ENCODE peak calls at places on chromosomes 13 and 19, in nine cellular contexts. H, C, E, J, T, U, M, V and Q are unnamed samples.

GRCh38 chr19:18322318-18322758 is 538 bp downstream of the LSM4 start:
- DNase-seq in H (no peak), C (no peak), E (no peak), J (peak), T (no peak), U (peak), M (no peak), V (peak), Q (no peak)

GRCh38 chr13:108962652-108963051 is 333.2 kb downstream of the MYO16 start:
- DNase-seq in H (no peak), C (no peak), E (no peak), J (no peak), T (no peak), U (no peak), M (no peak), V (no peak), Q (no peak)

GRCh38 chr19:9323919-9324583 is at the start of gene ZNF559:
- DNase-seq in H (peak), C (peak), E (peak), J (peak), T (peak), U (peak), M (peak), V (peak), Q (peak)

GRCh38 chr13:42968906-42969305 is 23.1 kb downstream of the EPSTI1 start:
- DNase-seq in H (no peak), C (no peak), E (no peak), J (peak), T (peak), U (no peak), M (no peak), V (no peak), Q (no peak)

GRCh38 chr13:73608731-73609485 is 525.3 kb downstream of the KLF12 start:
- DNase-seq in H (no peak), C (no peak), E (no peak), J (no peak), T (no peak), U (no peak), M (no peak), V (no peak), Q (no peak)

GRCh38 chr13:28179974-28180373 is 41.6 kb downstream of the PAN3 start:
- DNase-seq in H (no peak), C (no peak), E (no peak), J (no peak), T (no peak), U (no peak), M (no peak), V (no peak), Q (no peak)

GRCh38 chr19:35959040-35959967 is 23.1 kb downstream of the LRFN3 start:
- DNase-seq in H (peak), C (no peak), E (peak), J (no peak), T (peak), U (no peak), M (no peak), V (no peak), Q (no peak)

GRCh38 chr19:883661-884211 is 9.3 kb downstream of the MED16 start:
- DNase-seq in H (no peak), C (peak), E (no peak), J (peak), T (no peak), U (no peak), M (no peak), V (no peak), Q (no peak)

GRCh38 chr19:19732579-19733501 is at the start of gene ZNF14:
- DNase-seq in H (peak), C (peak), E (peak), J (peak), T (peak), U (peak), M (peak), V (peak), Q (peak)
- TF ChIP-seq CTCF in H (peak), C (no peak), E (no peak), J (peak), T (peak), U (no peak), M (no peak), V (no peak), Q (peak)

DNA sequence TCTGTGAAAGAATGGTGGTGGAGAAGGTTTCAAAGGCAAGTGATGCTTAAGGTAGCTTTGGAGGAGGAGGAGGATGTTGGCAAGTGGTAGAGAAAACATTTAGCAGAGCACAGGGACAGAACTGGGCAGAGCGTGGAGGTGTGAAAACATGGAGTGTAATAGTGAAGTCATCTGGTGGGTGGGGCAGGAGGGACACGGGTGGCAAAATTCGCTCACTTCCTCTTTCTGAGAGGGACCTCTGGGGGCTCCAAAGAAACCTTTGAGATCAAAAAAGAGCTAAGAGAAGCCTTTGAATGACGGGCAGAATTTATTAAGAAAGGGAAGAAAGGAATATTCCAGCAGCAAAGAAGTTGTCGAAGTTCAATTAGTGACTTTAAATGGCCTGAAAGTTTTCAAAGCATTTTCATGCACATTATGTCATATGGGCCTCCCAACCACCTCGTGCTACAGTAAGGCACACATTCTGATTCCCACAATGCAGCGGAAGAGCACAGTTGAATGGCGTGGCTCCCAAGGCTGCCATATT is 82.8 kb downstream of the STARD13 start:
- DNase-seq in H (no peak), C (no peak), E (no peak), J (no peak), T (no peak), U (no peak), M (no peak), V (no peak), Q (no peak)
- H3K4me3 ChIP-seq in H (no peak), C (no peak), E (no peak), J (no peak), T (no peak), U (no peak), M (no peak), V (no peak), Q (no peak)

GRCh38 chr13:101346161-101346560 is 70.1 kb downstream of the NALCN start:
- DNase-seq in H (no peak), C (no peak), E (no peak), J (no peak), T (no peak), U (no peak), M (no peak), V (no peak), Q (no peak)
- TF ChIP-seq CTCF in H (no peak), C (no peak), E (no peak), J (no peak), T (no peak), U (no peak), M (no peak), V (no peak), Q (no peak)

DNA sequence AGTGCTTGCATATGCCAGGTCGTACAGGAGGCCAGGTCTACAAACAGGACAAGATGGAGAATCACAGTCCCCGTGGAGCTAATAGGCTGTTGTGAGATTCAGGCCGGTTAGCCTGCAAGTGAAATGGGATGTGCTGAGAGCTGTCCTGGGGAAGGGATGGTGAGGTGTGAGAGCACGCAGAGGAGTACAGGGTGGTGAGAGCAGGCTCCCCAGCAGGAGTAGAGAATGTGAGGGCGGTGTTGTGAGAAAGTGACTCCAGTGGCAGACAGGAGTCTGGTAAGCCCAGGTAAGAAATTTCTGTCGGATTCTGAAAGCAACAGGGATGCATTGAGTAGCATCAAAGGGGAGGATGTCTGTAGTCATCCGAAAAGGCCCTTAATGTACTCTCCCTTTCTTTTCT is 50.7 kb upstream of the GPR183 start:
- DNase-seq in H (no peak), C (no peak), E (no peak), J (no peak), T (no peak), U (no peak), M (no peak), V (no peak), Q (no peak)
- H3K4me3 ChIP-seq in H (no peak), C (no peak), E (no peak), J (no peak), T (no peak), U (no peak), M (no peak), V (no peak), Q (no peak)

GRCh38 chr13:110869805-110870706 is 44.8 kb downstream of the ANKRD10 start:
- DNase-seq in H (no peak), C (peak), E (no peak), J (peak), T (peak), U (peak), M (peak), V (peak), Q (peak)
- TF ChIP-seq CTCF in H (no peak), C (no peak), E (no peak), J (no peak), T (peak), U (peak), M (no peak), V (no peak), Q (no peak)